ENCODE peak calls at places on chromosome 6, in six cellular contexts. E is stimulated activated CD4-positive, alpha-beta T cell treated with anti-CD3 and anti-CD28 coated beads, Interleukin-12 subunit alpha, Interleukin-12 subunit beta, amount 100 ng/mL, for 4 hours; A is activated CD4-positive, alpha-beta T cell treated with anti-CD3 and anti-CD28 coated beads for 36 hours; T is fibroblast of the aortic adventitia; M is NCI-H1694 treated with DMSO at 0.1 percent for 48 hours; K is EL. R is an unnamed sample.

GRCh38 chr6:121959501-121959900 is 440.0 kb upstream of the HSF2 start:
- DNase-seq in E (no peak), A (no peak), T (no peak), M (no peak), K (no peak), R (no peak)

GRCh38 chr6:56143796-56144195 is 103.6 kb downstream of the COL21A1 start:
- DNase-seq in E (no peak), A (no peak), T (no peak), M (no peak), K (no peak), R (no peak)

GRCh38 chr6:17865798-17866725 is 121.4 kb downstream of the KIF13A start:
- DNase-seq in E (no peak), A (no peak), T (peak), M (peak), K (peak), R (peak)

GRCh38 chr6:132147530-132148011 is 196.4 kb upstream of the CCN2 start:
- DNase-seq in E (no peak), A (no peak), T (peak), M (no peak), K (peak), R (no peak)

GRCh38 chr6:113763883-113764282 is 93.3 kb upstream of the MARCKS start:
- DNase-seq in E (no peak), A (peak), T (peak), M (no peak), K (peak), R (no peak)

GRCh38 chr6:25068866-25069265 is 133.1 kb upstream of the RIPOR2 start:
- DNase-seq in E (no peak), A (no peak), T (no peak), M (no peak), K (no peak), R (no peak)

GRCh38 chr6:147752686-147753418 is 244.4 kb downstream of the SAMD5 start:
- DNase-seq in E (no peak), A (no peak), T (no peak), M (no peak), K (peak), R (no peak)

GRCh38 chr6:170006524-170007467 is 255.4 kb downstream of the ERMARD start:
- DNase-seq in E (no peak), A (no peak), T (no peak), M (no peak), K (no peak), R (peak)

GRCh38 chr6:143279385-143279784 is 171.1 kb downstream of the ADAT2 start:
- DNase-seq in E (peak), A (peak), T (peak), M (no peak), K (peak), R (no peak)

GRCh38 chr6:21666788-21667681 is 73.5 kb downstream of the SOX4 start:
- DNase-seq in E (no peak), A (peak), T (peak), M (no peak), K (no peak), R (no peak)

GRCh38 chr6:45574885-45575284 is 197.2 kb upstream of the SUPT3H start:
- DNase-seq in E (no peak), A (no peak), T (no peak), M (no peak), K (no peak), R (no peak)

GRCh38 chr6:30816791-30817739 is 67.3 kb upstream of the DDR1 start:
- DNase-seq in E (no peak), A (peak), T (no peak), M (no peak), K (no peak), R (no peak)

GRCh38 chr6:110367001-110367400 is 8.9 kb upstream of the METTL24 start:
- DNase-seq in E (no peak), A (no peak), T (no peak), M (no peak), K (no peak), R (no peak)

GRCh38 chr6:89702349-89702748 is 63.8 kb upstream of the LYRM2 start:
- DNase-seq in E (no peak), A (no peak), T (no peak), M (no peak), K (no peak), R (no peak)

GRCh38 chr6:34581561-34581920 is 25.4 kb upstream of the SPDEF start:
- DNase-seq in E (no peak), A (no peak), T (no peak), M (no peak), K (no peak), R (no peak)

GRCh38 chr6:42925248-42925857 is 3.9 kb upstream of the CNPY3 start:
- DNase-seq in E (no peak), A (no peak), T (no peak), M (no peak), K (no peak), R (no peak)

GRCh38 chr6:70686548-70687133 is 19.0 kb downstream of the SMAP1 start:
- DNase-seq in E (no peak), A (no peak), T (peak), M (peak), K (peak), R (no peak)